ENCODE peak calls at places on chromosomes 1 and 21, in six cellular contexts. J is heart right ventricle, W is Calu3, T is left lung, V is HepG2, X is MM.1S. N is an unnamed sample.

GRCh38 chr1:40394456-40395172 is 21.1 kb downstream of the SMAP2 start:
- DNase-seq in J (no peak), W (no peak), T (no peak), V (no peak), X (no peak), N (no peak)

GRCh38 chr1:9426291-9426711 is 113.0 kb upstream of the SLC25A33 start:
- DNase-seq in J (no peak), W (no peak), T (no peak), V (no peak), X (peak), N (peak)

GRCh38 chr1:221637641-221638041 is 104.2 kb downstream of the DUSP10 start:
- DNase-seq in J (no peak), W (no peak), T (no peak), V (no peak), X (no peak), N (no peak)

GRCh38 chr1:47742890-47743760 is 254.1 kb downstream of the TRABD2B start:
- DNase-seq in J (no peak), W (no peak), T (no peak), V (no peak), X (no peak), N (no peak)

GRCh38 chr1:93907718-93908117 is 1.5 kb downstream of the GCLM start:
- DNase-seq in J (peak), W (peak), T (no peak), V (peak), X (no peak), N (no peak)

GRCh38 chr1:179779645-179780272 is 36.7 kb downstream of the FAM163A start:
- DNase-seq in J (no peak), W (no peak), T (no peak), V (no peak), X (no peak), N (no peak)

GRCh38 chr1:160534823-160535605 is 12.0 kb upstream of the SLAMF6 start:
- DNase-seq in J (no peak), W (no peak), T (no peak), V (no peak), X (no peak), N (no peak)

GRCh38 chr1:175197536-175197935 is 5.0 kb upstream of the KIAA0040 start:
- DNase-seq in J (no peak), W (peak), T (no peak), V (no peak), X (no peak), N (no peak)

GRCh38 chr1:94247146-94248094 is 10.0 kb upstream of the ARHGAP29 start:
- DNase-seq in J (peak), W (peak), T (peak), V (peak), X (peak), N (peak)

GRCh38 chr1:111603979-111604378 is 15.6 kb upstream of the RAP1A start:
- DNase-seq in J (no peak), W (no peak), T (no peak), V (no peak), X (peak), N (no peak)

GRCh38 chr1:183571678-183572268 is 18.5 kb downstream of the NCF2 start:
- DNase-seq in J (no peak), W (no peak), T (no peak), V (no peak), X (no peak), N (no peak)

GRCh38 chr1:210437781-210438180 is 109.1 kb downstream of the HHAT start:
- DNase-seq in J (no peak), W (no peak), T (no peak), V (no peak), X (no peak), N (no peak)

GRCh38 chr1:51534447-51534846 is 15.4 kb upstream of the EPS15 start:
- DNase-seq in J (no peak), W (no peak), T (no peak), V (no peak), X (no peak), N (no peak)

GRCh38 chr1:159867322-159868064 is 5.0 kb upstream of the VSIG8 start:
- DNase-seq in J (no peak), W (peak), T (no peak), V (no peak), X (no peak), N (no peak)

GRCh38 chr21:32090961-32091360 is 187.9 kb downstream of the MIS18A start:
- DNase-seq in J (no peak), W (no peak), T (no peak), V (no peak), X (no peak), N (no peak)

GRCh38 chr1:208525417-208525816 is 281.2 kb upstream of the PLXNA2 start:
- DNase-seq in J (no peak), W (no peak), T (no peak), V (no peak), X (no peak), N (no peak)

GRCh38 chr1:244311784-244312532 is 139.8 kb downstream of the ADSS2 start:
- DNase-seq in J (no peak), W (no peak), T (no peak), V (no peak), X (no peak), N (no peak)

GRCh38 chr1:43366601-43367025 is 1.2 kb downstream of the ELOVL1 start:
- DNase-seq in J (no peak), W (no peak), T (no peak), V (no peak), X (no peak), N (no peak)

GRCh38 chr1:226986496-226987178 is 46.5 kb downstream of the COQ8A start:
- DNase-seq in J (no peak), W (no peak), T (no peak), V (no peak), X (no peak), N (no peak)

GRCh38 chr1:151946366-151946764 is 37.1 kb upstream of the THEM4 start:
- DNase-seq in J (no peak), W (peak), T (no peak), V (no peak), X (no peak), N (no peak)
- TF ChIP-seq CTCF in J (no peak), W (no peak), T (no peak), V (no peak), X (no peak), N (no peak)

DNA sequence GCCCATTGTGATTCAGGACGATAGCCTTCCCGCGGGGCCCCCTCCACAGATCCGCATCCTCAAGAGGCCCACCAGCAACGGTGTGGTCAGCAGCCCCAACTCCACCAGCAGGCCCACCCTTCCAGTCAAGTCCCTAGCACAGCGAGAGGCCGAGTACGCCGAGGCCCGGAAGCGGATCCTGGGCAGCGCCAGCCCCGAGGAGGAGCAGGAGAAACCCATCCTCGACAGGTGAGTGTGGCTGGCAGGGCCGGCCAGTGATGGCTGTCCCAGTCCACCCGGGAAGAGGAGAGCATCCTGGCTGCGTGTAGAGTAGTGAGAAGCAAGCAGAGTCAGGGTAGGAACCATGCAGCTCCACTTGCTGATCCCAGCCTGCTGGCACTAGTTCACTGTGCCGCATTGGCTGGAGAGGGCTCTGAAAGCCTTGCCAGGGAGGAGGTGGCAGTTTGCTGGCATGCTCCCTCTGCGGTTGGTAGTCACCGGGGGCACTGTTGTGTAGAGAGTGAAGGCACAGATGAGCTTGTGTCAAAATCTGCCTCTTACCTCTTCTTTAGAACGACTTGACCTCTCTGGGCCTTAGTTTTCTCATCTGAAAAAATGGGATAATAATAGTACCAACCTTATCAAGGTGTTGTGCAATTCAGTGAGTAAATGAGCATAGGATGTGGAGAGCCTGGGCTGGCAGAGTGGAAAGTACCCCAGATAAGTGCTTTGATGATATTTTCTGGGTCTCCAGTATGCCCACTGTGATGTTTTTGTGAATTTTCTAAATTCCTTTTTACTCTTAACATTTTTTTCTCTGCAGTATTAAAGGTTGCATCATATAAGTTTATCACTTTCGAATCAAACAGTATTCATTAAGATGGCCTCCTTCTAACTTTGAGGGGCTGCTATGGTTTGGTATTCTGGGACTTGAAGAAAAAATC is 26.5 kb downstream of the SZRD1 start:
- DNase-seq in J (no peak), W (no peak), T (no peak), V (no peak), X (no peak), N (no peak)
- TF ChIP-seq CTCF in J (no peak), W (no peak), T (no peak), V (no peak), X (no peak), N (no peak)

GRCh38 chr1:68049941-68050878 is at the start of gene DIRAS3:
- DNase-seq in J (no peak), W (peak), T (peak), V (no peak), X (peak), N (peak)

GRCh38 chr1:68046423-68046822 is 4.0 kb downstream of the DIRAS3 start:
- DNase-seq in J (no peak), W (no peak), T (no peak), V (no peak), X (no peak), N (no peak)

GRCh38 chr1:68046885-68047658 is 3.4 kb downstream of the DIRAS3 start:
- DNase-seq in J (no peak), W (peak), T (no peak), V (no peak), X (no peak), N (no peak)

GRCh38 chr1:68047659-68048026 is 2.8 kb downstream of the DIRAS3 start:
- DNase-seq in J (no peak), W (no peak), T (no peak), V (no peak), X (no peak), N (no peak)

DNA sequence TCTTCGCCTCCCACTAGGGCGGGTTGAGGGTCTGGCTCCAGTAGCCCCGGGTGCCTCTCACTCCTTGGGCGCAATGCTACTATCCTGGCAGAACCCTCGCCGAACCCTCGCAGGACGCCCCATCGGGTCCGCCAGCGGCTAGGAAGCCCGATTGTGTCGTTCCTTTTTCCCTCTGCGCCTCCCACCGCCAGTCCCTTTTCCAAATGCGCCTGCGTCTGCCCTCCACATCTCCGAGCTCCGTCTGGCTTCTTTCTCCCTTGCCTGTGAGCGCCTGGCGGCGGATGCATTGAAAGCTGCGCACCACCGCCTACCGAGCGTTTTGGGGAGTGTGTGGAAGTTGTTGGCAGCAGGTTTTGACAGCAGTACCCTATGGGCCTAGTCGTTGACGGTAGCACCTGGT is 1.0 kb upstream of the DIRAS3 start:
- DNase-seq in J (peak), W (no peak), T (peak), V (no peak), X (no peak), N (peak)
- TF ChIP-seq CTCF in J (peak), W (no peak), T (no peak), V (no peak), X (no peak), N (no peak)

GRCh38 chr1:241499910-241500309 is 19.6 kb downstream of the FH start:
- DNase-seq in J (no peak), W (peak), T (no peak), V (peak), X (peak), N (peak)
- TF ChIP-seq CTCF in J (no peak), W (no peak), T (no peak), V (peak), X (peak), N (no peak)